ENCODE peak calls at places on chromosome 1, in four cellular contexts. One of them, this sample, is unnamed.

GRCh38 chr1:231279081-231279480 is 38.1 kb downstream of the GNPAT start:
- DNase-seq in GM12878: no peak
- DNase-seq in K562: no peak
- DNase-seq in A549: no peak
- DNase-seq in this sample: no peak

GRCh38 chr1:152565115-152565514 is 1.5 kb downstream of the LCE3E start:
- DNase-seq in A549: no peak
- DNase-seq in GM12878: no peak
- DNase-seq in K562: no peak
- DNase-seq in this sample: no peak

GRCh38 chr1:10510520-10511493 is 36.1 kb downstream of the PEX14 start:
- DNase-seq in A549: peak; percentile 50
- DNase-seq in GM12878: peak; percentile 86
- DNase-seq in K562: peak; percentile 90
- DNase-seq in this sample: no peak

GRCh38 chr1:238136265-238136664 is 245.5 kb upstream of the ZP4 start:
- DNase-seq in A549: no peak
- DNase-seq in K562: no peak
- DNase-seq in GM12878: no peak
- DNase-seq in this sample: no peak

GRCh38 chr1:79128726-79129125 is 122.2 kb upstream of the ADGRL4 start:
- DNase-seq in A549: peak; percentile 18
- DNase-seq in K562: no peak
- DNase-seq in GM12878: no peak
- DNase-seq in this sample: no peak

GRCh38 chr1:71463144-71463543 is 382.3 kb upstream of the ZRANB2 start:
- DNase-seq in A549: no peak
- DNase-seq in GM12878: no peak
- DNase-seq in K562: no peak
- DNase-seq in this sample: no peak

GRCh38 chr1:230170610-230171009 is 103.6 kb downstream of the GALNT2 start:
- DNase-seq in GM12878: no peak
- DNase-seq in K562: no peak
- DNase-seq in A549: no peak
- DNase-seq in this sample: no peak

GRCh38 chr1:203491664-203492485 is 2.1 kb upstream of the OPTC start:
- DNase-seq in GM12878: no peak
- DNase-seq in A549: no peak
- DNase-seq in K562: no peak
- DNase-seq in this sample: no peak

GRCh38 chr1:176096015-176096414 is 111.1 kb downstream of the COP1 start:
- DNase-seq in K562: no peak
- DNase-seq in A549: no peak
- DNase-seq in GM12878: no peak
- DNase-seq in this sample: no peak
- H3K9me3 ChIP-seq in K562: peaks cover 17% of the 10 kb centered on the region
- H3K9me3 ChIP-seq in A549: peaks cover 12% of the 10 kb centered on the region
- H3K9me3 ChIP-seq in GM12878: no peaks in the 10 kb centered on the region
- H3K9me3 ChIP-seq in this sample: no peaks in the 10 kb centered on the region

GRCh38 chr1:159171254-159171687 is at the start of gene CADM3:
- DNase-seq in A549: no peak
- DNase-seq in K562: no peak
- DNase-seq in GM12878: no peak
- DNase-seq in this sample: no peak
- TF ChIP-seq POLR2AphosphoS2 in A549: no peak
- TF ChIP-seq POLR2AphosphoS2 in K562: no peak
- TF ChIP-seq POLR2AphosphoS2 in GM12878: no peak
- TF ChIP-seq POLR2AphosphoS2 in this sample: no peak

GRCh38 chr1:161766102-161766981 is at the start of gene ATF6:
- DNase-seq in A549: peak; percentile 78
- DNase-seq in K562: peak; percentile 82
- DNase-seq in GM12878: peak; percentile 72
- DNase-seq in this sample: peak; percentile 93
- TF ChIP-seq REST in A549: peak; percentile 64
- TF ChIP-seq REST in K562: no peak
- TF ChIP-seq REST in GM12878: peak; percentile 56
- TF ChIP-seq REST in this sample: peak; percentile 78

GRCh38 chr1:167638064-167638463 is 8.0 kb downstream of the RCSD1 start:
- DNase-seq in K562: no peak
- DNase-seq in GM12878: no peak
- DNase-seq in A549: no peak
- DNase-seq in this sample: no peak
- H3K9me3 ChIP-seq in K562: no peaks in the 10 kb centered on the region
- H3K9me3 ChIP-seq in GM12878: no peaks in the 10 kb centered on the region
- H3K9me3 ChIP-seq in A549: no peaks in the 10 kb centered on the region
- H3K9me3 ChIP-seq in this sample: no peaks in the 10 kb centered on the region

GRCh38 chr1:180953291-180953747 is 40.6 kb downstream of the KIAA1614 start:
- DNase-seq in GM12878: no peak
- DNase-seq in A549: no peak
- DNase-seq in K562: no peak
- DNase-seq in this sample: no peak

GRCh38 chr1:180954766-180955165 is 42.1 kb downstream of the KIAA1614 start:
- DNase-seq in GM12878: no peak
- DNase-seq in A549: no peak
- DNase-seq in K562: no peak
- DNase-seq in this sample: no peak

GRCh38 chr1:180951881-180952656 is 39.4 kb downstream of the KIAA1614 start:
- DNase-seq in K562: no peak
- DNase-seq in GM12878: no peak
- DNase-seq in A549: no peak
- DNase-seq in this sample: no peak

GRCh38 chr1:180952657-180953013 is 39.9 kb downstream of the KIAA1614 start:
- DNase-seq in GM12878: no peak
- DNase-seq in A549: no peak
- DNase-seq in K562: no peak
- DNase-seq in this sample: no peak

GRCh38 chr1:180953791-180954721 is 41.4 kb downstream of the KIAA1614 start:
- DNase-seq in GM12878: peak; percentile 9
- DNase-seq in K562: peak; percentile 6
- DNase-seq in A549: peak; percentile 40
- DNase-seq in this sample: peak; percentile 31
- TF ChIP-seq POLR2AphosphoS2 in GM12878: no peak
- TF ChIP-seq POLR2AphosphoS2 in K562: no peak
- TF ChIP-seq POLR2AphosphoS2 in A549: no peak
- TF ChIP-seq POLR2AphosphoS2 in this sample: no peak

GRCh38 chr1:212980123-212980800 is 29.9 kb downstream of the VASH2 start:
- DNase-seq in A549: no peak
- DNase-seq in GM12878: no peak
- DNase-seq in K562: peak; percentile 52
- DNase-seq in this sample: no peak
- TF ChIP-seq REST in A549: peak; percentile 40
- TF ChIP-seq REST in GM12878: peak; percentile 63
- TF ChIP-seq REST in K562: peak; percentile 86
- TF ChIP-seq REST in this sample: peak; percentile 35

GRCh38 chr1:4676258-4676657 is 21.8 kb downstream of the AJAP1 start:
- DNase-seq in A549: no peak
- DNase-seq in GM12878: no peak
- DNase-seq in K562: no peak
- DNase-seq in this sample: no peak

GRCh38 chr1:4673494-4673893 is 19.1 kb downstream of the AJAP1 start:
- DNase-seq in GM12878: no peak
- DNase-seq in A549: no peak
- DNase-seq in K562: no peak
- DNase-seq in this sample: no peak

GRCh38 chr1:4674117-4674516 is 19.7 kb downstream of the AJAP1 start:
- DNase-seq in K562: no peak
- DNase-seq in A549: no peak
- DNase-seq in GM12878: no peak
- DNase-seq in this sample: no peak

GRCh38 chr1:4674676-4675075 is 20.3 kb downstream of the AJAP1 start:
- DNase-seq in A549: no peak
- DNase-seq in K562: no peak
- DNase-seq in GM12878: no peak
- DNase-seq in this sample: no peak

DNA sequence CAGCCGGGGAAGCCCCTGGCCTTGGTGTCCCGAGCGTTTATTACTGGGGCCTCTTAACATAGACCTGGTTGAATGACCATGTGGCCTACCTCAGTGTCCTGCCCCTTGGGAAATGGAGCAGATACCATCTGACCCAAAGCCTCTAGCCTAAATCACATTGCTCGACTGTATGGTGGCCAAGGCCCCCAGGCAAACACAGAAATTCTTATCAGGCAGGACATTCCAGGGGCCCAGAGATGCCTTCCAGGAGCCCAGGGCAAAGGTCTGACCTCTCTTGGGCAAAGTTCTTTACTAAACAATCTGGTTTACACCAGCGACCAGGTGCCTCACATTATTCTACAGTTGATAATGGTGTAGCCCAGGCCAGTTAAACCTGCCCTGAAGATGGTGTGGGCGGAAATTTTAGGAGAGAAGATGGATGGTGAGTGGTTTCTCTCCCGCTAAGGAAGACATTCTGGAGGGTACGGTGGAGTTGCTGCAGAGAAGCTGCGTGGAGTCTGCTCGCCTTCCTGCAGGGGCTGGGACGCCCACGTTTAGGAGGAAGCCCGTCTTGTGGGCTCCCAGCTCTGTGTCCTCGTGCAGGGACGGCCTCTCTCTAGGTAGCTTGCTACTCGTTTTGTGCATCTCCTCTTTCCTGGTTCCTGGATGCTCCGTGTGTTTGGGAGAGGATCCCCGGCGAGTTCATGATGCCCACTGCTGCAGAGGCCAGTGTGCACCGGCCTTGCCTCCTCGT is 21.2 kb downstream of the AJAP1 start:
- DNase-seq in A549: no peak
- DNase-seq in GM12878: no peak
- DNase-seq in K562: no peak
- DNase-seq in this sample: no peak
- H3K9me3 ChIP-seq in A549: no peaks in the 10 kb centered on the region
- H3K9me3 ChIP-seq in GM12878: no peaks in the 10 kb centered on the region
- H3K9me3 ChIP-seq in K562: no peaks in the 10 kb centered on the region
- H3K9me3 ChIP-seq in this sample: peaks cover 5% of the 10 kb centered on the region

DNA sequence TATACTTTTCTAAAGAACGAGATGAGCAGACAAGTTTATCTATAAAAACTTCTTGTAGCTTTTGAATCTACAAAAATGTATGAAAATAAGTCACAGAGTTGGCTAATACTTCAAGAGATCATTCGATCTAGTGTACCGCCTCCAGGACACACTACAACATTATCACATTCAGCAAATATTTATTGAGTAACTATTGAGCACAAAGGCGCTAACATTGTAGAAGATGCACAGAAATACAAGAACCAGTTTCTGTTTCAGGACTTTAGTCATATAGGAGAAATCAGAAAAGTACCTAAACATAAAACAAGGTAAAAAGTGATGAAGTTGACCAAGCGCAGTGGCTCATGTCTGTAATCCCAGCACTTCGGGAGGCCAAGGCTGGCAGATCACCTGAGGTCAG is 20.6 kb downstream of the WASF2 start:
- DNase-seq in K562: no peak
- DNase-seq in GM12878: no peak
- DNase-seq in A549: no peak
- DNase-seq in this sample: peak; percentile 47
- TF ChIP-seq POLR2AphosphoS2 in K562: no peak
- TF ChIP-seq POLR2AphosphoS2 in GM12878: no peak
- TF ChIP-seq POLR2AphosphoS2 in A549: no peak
- TF ChIP-seq POLR2AphosphoS2 in this sample: no peak

GRCh38 chr1:45335732-45336365 is 4.1 kb upstream of the TOE1 start:
- DNase-seq in GM12878: no peak
- DNase-seq in K562: no peak
- DNase-seq in A549: no peak
- DNase-seq in this sample: peak; percentile 96

GRCh38 chr1:45340816-45341215 is 576 bp upstream of the MUTYH start:
- DNase-seq in K562: peak; percentile 61
- DNase-seq in GM12878: no peak
- DNase-seq in A549: no peak
- DNase-seq in this sample: peak; percentile 18

GRCh38 chr1:45344491-45344890 is 4.3 kb upstream of the MUTYH start:
- DNase-seq in A549: no peak
- DNase-seq in K562: no peak
- DNase-seq in GM12878: no peak
- DNase-seq in this sample: no peak

GRCh38 chr1:45337630-45338320 is 2.2 kb upstream of the TOE1 start:
- DNase-seq in GM12878: no peak
- DNase-seq in K562: no peak
- DNase-seq in A549: no peak
- DNase-seq in this sample: no peak

DNA sequence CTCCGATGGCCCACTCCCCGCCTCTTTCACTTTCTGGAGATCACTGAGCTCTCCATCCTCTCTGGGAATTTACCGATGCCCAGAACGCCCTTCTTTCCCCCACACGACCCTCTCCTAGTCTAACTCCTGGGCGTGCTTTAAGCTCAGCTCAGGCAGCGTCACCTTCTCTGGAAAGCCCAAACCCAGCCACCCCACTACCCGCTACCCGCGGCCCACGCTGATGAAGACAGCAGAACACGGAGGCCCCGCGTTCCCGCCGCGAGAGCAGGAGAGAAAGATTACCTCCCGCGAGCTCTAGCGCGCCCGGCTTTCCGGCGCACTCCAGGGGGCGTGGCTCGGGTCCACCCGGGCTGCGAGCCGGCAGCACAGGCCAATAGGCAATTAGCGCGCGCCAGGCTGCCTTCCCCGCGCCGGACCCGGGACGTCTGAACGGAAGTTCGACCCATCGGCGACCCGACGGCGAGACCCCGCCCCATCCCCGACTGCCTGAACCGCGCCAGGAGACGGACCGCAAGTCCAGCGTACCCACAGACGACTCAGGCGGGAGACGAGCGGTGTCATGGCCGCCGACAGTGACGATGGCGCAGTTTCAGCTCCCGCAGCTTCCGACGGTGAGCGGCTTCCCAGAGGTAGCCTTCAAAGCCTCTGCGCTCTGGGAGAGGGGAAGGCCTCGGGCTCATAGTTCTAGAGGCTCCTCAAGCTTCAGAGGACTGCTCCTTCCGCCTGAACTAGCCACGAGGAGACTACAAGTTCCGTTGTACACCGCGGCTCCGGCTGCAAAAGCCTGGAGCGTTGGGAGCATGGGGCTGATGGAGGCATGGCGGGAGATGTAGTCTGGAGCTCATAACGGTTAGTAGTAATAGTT is at the start of the genes MUTYH and TOE1:
- DNase-seq in K562: peak; percentile 98
- DNase-seq in GM12878: peak; percentile 73
- DNase-seq in A549: peak; percentile 82
- DNase-seq in this sample: peak; percentile 87
- TF ChIP-seq REST in K562: no peak
- TF ChIP-seq REST in GM12878: peak; percentile 8
- TF ChIP-seq REST in A549: peak; percentile 48
- TF ChIP-seq REST in this sample: no peak

GRCh38 chr1:246987083-246987690 is 20.7 kb downstream of the ZNF695 start:
- DNase-seq in A549: no peak
- DNase-seq in K562: no peak
- DNase-seq in GM12878: no peak
- DNase-seq in this sample: no peak

GRCh38 chr1:246988316-246988715 is 19.5 kb downstream of the ZNF695 start:
- DNase-seq in GM12878: no peak
- DNase-seq in K562: no peak
- DNase-seq in A549: no peak
- DNase-seq in this sample: no peak

GRCh38 chr1:246989901-246990300 is 18.0 kb downstream of the ZNF695 start:
- DNase-seq in K562: no peak
- DNase-seq in GM12878: no peak
- DNase-seq in A549: no peak
- DNase-seq in this sample: no peak
- H3K9me3 ChIP-seq in K562: peaks cover 43% of the 10 kb centered on the region
- H3K9me3 ChIP-seq in GM12878: peaks cover 16% of the 10 kb centered on the region
- H3K9me3 ChIP-seq in A549: peaks cover 66% of the 10 kb centered on the region
- H3K9me3 ChIP-seq in this sample: peaks cover 96% of the 10 kb centered on the region